ENCODE peak calls at places on chromosomes 5 and 9, in seven cellular contexts. C is nucleus accumbens; V is stimulated activated CD8-positive, alpha-beta memory T cell treated with anti-CD3 and anti-CD28 coated beads, Interleukin-4, amount 100 ng/mL, for 1 hour; I is H4; W is naive thymus-derived CD4-positive, alpha-beta T cell; U is tibial artery; A is A172. F is an unnamed sample.

GRCh38 chr9:83526901-83527300 is 11.3 kb downstream of the FRMD3 start:
- DNase-seq in C (no peak), I (no peak), U (no peak), W (no peak), V (no peak), A (no peak), F (no peak)

GRCh38 chr5:71658916-71659661 is 60.0 kb upstream of the CARTPT start:
- DNase-seq in U (no peak), C (no peak), A (no peak), W (no peak), I (peak), V (no peak), F (no peak)

GRCh38 chr9:84710701-84711397 is 41.3 kb downstream of the NTRK2 start:
- DNase-seq in I (peak), C (no peak), V (no peak), U (no peak), A (no peak), W (no peak), F (no peak)

GRCh38 chr9:6014668-6015270 is 655 bp downstream of the RANBP6 start:
- DNase-seq in A (peak), W (no peak), V (no peak), I (no peak), U (no peak), C (no peak), F (peak)

GRCh38 chr5:64505769-64506566 is at the start of gene RGS7BP:
- DNase-seq in I (no peak), C (peak), V (no peak), W (no peak), U (peak), A (no peak), F (peak)

GRCh38 chr5:99674086-99674485 is 745.3 kb upstream of the CHD1 start:
- DNase-seq in I (no peak), A (no peak), U (no peak), C (no peak), V (no peak), W (no peak), F (no peak)

GRCh38 chr9:27497883-27498553 is 26.1 kb upstream of the IFNK start:
- DNase-seq in C (peak), W (no peak), A (no peak), V (no peak), U (no peak), I (no peak), F (no peak)

GRCh38 chr5:56585973-56586740 is 229.2 kb upstream of the MAP3K1 start:
- DNase-seq in A (no peak), I (no peak), W (no peak), C (no peak), U (peak), V (no peak), F (no peak)

GRCh38 chr9:92369075-92369474 is 35.3 kb downstream of the OGN start:
- DNase-seq in V (no peak), A (no peak), C (no peak), I (no peak), U (no peak), W (no peak), F (no peak)

GRCh38 chr5:173310861-173311515 is 17.2 kb downstream of the STC2 start:
- DNase-seq in C (peak), V (no peak), U (no peak), A (no peak), I (no peak), W (no peak), F (peak)

GRCh38 chr5:164504141-164504772 is 998.8 kb downstream of the MAT2B start:
- DNase-seq in U (no peak), A (peak), C (peak), W (no peak), I (peak), V (no peak), F (peak)

GRCh38 chr5:154728884-154729283 is 26.3 kb upstream of the LARP1 start:
- DNase-seq in I (no peak), C (no peak), A (no peak), V (no peak), U (no peak), W (no peak), F (no peak)

GRCh38 chr5:94140300-94140699 is 398.9 kb upstream of the POU5F2 start:
- DNase-seq in W (no peak), C (no peak), A (no peak), I (no peak), V (no peak), U (no peak), F (no peak)

GRCh38 chr5:73663161-73663859 is 37.3 kb downstream of the ARHGEF28 start:
- DNase-seq in V (no peak), I (no peak), U (no peak), A (no peak), C (no peak), W (no peak), F (no peak)

GRCh38 chr9:70924380-70924779 is 197.0 kb downstream of the TRPM3 start:
- DNase-seq in A (peak), U (no peak), V (no peak), W (no peak), I (no peak), C (no peak), F (peak)

GRCh38 chr5:171155621-171156020 is 153.4 kb upstream of the TLX3 start:
- DNase-seq in W (no peak), C (no peak), U (no peak), I (no peak), A (no peak), V (no peak), F (no peak)

GRCh38 chr5:155943516-155944407 is 383.2 kb upstream of the SGCD start:
- DNase-seq in C (peak), A (peak), W (peak), U (no peak), V (no peak), I (no peak), F (peak)

GRCh38 chr5:175743676-175744210 is 85.9 kb downstream of the HRH2 start:
- DNase-seq in C (no peak), U (no peak), W (no peak), A (peak), I (no peak), V (no peak), F (no peak)

GRCh38 chr9:70362952-70363351 is 51.5 kb downstream of the KLF9 start:
- DNase-seq in A (no peak), C (no peak), U (no peak), I (no peak), W (no peak), V (no peak), F (no peak)

GRCh38 chr9:99326112-99326916 is 104.2 kb downstream of the SEC61B start:
- DNase-seq in C (no peak), W (no peak), U (no peak), A (peak), V (no peak), I (no peak), F (no peak)

GRCh38 chr9:129384138-129384886 is 206.3 kb upstream of the IER5L start:
- DNase-seq in V (no peak), W (no peak), I (no peak), C (no peak), A (no peak), U (peak), F (no peak)

GRCh38 chr5:150641006-150641570 is 628 bp downstream of the SYNPO start:
- DNase-seq in W (no peak), U (peak), I (peak), V (no peak), C (no peak), A (peak), F (peak)

GRCh38 chr5:146529984-146530383 is 14.0 kb upstream of the GPR151 start:
- DNase-seq in A (no peak), U (no peak), C (no peak), I (no peak), V (no peak), W (no peak), F (no peak)

GRCh38 chr5:133828727-133829126 is 139.7 kb downstream of the C5orf15 start:
- DNase-seq in C (no peak), U (no peak), A (no peak), V (no peak), I (no peak), W (no peak), F (no peak)

GRCh38 chr5:124702442-124703024 is 43.9 kb downstream of the ZNF608 start:
- DNase-seq in I (no peak), A (no peak), U (no peak), C (no peak), W (no peak), V (no peak), F (no peak)

GRCh38 chr5:107284822-107285510 is 385.8 kb downstream of the EFNA5 start:
- DNase-seq in W (no peak), V (no peak), I (peak), C (no peak), A (peak), U (no peak), F (no peak)

F was measured in AG08395.